ENCODE peak calls at places on chromosomes 5 and 9, in ten cellular contexts. T, C, F, W, Z, N, O, B, H and R are unnamed samples.

GRCh38 chr9:86676426-86676825 is 270.9 kb downstream of the GAS1 start:
- DNase-seq in T (no peak), C (no peak), F (no peak), W (no peak), Z (no peak), N (no peak), O (no peak), B (no peak), H (peak), R (no peak)

GRCh38 chr9:69745716-69746538 is 13.9 kb downstream of the PTAR1 start:
- DNase-seq in T (no peak), C (no peak), F (no peak), W (no peak), Z (peak), N (no peak), O (no peak), B (peak), H (peak), R (no peak)

GRCh38 chr5:141512390-141513020 is 23.6 kb downstream of the PCDHGC5 start:
- DNase-seq in T (peak), C (peak), F (peak), W (peak), Z (peak), N (peak), O (peak), B (peak), H (peak), R (peak)

GRCh38 chr5:72951850-72952468 is 3.9 kb upstream of the FCHO2 start:
- DNase-seq in T (no peak), C (no peak), F (peak), W (no peak), Z (peak), N (no peak), O (peak), B (peak), H (no peak), R (no peak)

GRCh38 chr5:55345327-55345726 is 37.5 kb downstream of the MTREX start:
- DNase-seq in T (no peak), C (no peak), F (no peak), W (no peak), Z (no peak), N (no peak), O (no peak), B (no peak), H (no peak), R (no peak)

GRCh38 chr9:134630393-134630790 is 11.2 kb upstream of the COL5A1 start:
- DNase-seq in T (no peak), C (peak), F (no peak), W (no peak), Z (no peak), N (no peak), O (no peak), B (no peak), H (no peak), R (no peak)

GRCh38 chr9:110049699-110050450 is 158.1 kb downstream of the C9orf152 start:
- DNase-seq in T (peak), C (peak), F (no peak), W (peak), Z (peak), N (no peak), O (peak), B (no peak), H (peak), R (no peak)

GRCh38 chr5:79934681-79935080 is 56.4 kb downstream of the MTX3 start:
- DNase-seq in T (no peak), C (no peak), F (no peak), W (no peak), Z (no peak), N (no peak), O (no peak), B (no peak), H (no peak), R (no peak)

GRCh38 chr5:179192185-179192890 is 132.2 kb downstream of the ZNF354C start:
- DNase-seq in T (no peak), C (no peak), F (no peak), W (no peak), Z (no peak), N (no peak), O (no peak), B (no peak), H (no peak), R (no peak)

GRCh38 chr9:112115955-112116354 is 59.1 kb downstream of the SUSD1 start:
- DNase-seq in T (no peak), C (no peak), F (no peak), W (no peak), Z (no peak), N (no peak), O (no peak), B (no peak), H (no peak), R (no peak)

GRCh38 chr5:152511531-152512132 is 106.6 kb upstream of the NMUR2 start:
- DNase-seq in T (no peak), C (no peak), F (no peak), W (no peak), Z (no peak), N (no peak), O (no peak), B (no peak), H (peak), R (no peak)

DNA sequence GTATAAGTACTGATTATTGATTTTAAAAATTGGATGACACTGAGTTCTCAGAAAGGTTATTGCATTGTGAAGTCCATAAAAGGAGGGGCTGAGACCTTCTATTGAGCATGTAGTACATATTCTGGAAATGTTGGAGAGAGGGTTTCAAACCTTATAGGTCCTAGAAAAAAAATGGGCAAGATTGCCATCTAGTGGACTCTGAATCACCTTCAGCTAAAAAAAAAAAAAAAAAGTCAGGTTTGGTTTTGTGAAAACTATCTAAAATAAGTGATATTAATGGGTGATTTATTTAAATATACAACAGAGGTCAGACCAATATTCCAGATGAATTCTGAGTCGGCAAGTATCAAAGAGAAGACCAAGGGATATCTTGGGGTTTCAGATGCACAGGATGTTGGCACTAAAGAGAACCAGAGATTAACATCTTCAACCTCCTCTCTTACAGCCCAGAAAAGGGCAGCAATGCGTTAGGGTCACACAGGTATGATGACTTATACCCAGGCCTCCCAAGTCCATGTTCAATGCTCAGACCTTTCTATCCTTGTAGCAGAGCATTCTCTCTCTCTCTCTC is 109.8 kb upstream of the NMUR2 start:
- DNase-seq in T (no peak), C (no peak), F (peak), W (no peak), Z (peak), N (no peak), O (no peak), B (peak), H (peak), R (no peak)
- TF ChIP-seq CTCF in T (peak), C (peak), F (peak), W (no peak), Z (peak), N (peak), O (no peak), B (peak), H (peak), R (no peak)

GRCh38 chr5:77946381-77947050 is 170.4 kb upstream of the TBCA start:
- DNase-seq in T (no peak), C (no peak), F (no peak), W (no peak), Z (no peak), N (no peak), O (no peak), B (no peak), H (no peak), R (no peak)
- TF ChIP-seq CTCF in T (no peak), C (no peak), F (no peak), W (no peak), Z (no peak), N (no peak), O (no peak), B (no peak), H (no peak), R (no peak)

DNA sequence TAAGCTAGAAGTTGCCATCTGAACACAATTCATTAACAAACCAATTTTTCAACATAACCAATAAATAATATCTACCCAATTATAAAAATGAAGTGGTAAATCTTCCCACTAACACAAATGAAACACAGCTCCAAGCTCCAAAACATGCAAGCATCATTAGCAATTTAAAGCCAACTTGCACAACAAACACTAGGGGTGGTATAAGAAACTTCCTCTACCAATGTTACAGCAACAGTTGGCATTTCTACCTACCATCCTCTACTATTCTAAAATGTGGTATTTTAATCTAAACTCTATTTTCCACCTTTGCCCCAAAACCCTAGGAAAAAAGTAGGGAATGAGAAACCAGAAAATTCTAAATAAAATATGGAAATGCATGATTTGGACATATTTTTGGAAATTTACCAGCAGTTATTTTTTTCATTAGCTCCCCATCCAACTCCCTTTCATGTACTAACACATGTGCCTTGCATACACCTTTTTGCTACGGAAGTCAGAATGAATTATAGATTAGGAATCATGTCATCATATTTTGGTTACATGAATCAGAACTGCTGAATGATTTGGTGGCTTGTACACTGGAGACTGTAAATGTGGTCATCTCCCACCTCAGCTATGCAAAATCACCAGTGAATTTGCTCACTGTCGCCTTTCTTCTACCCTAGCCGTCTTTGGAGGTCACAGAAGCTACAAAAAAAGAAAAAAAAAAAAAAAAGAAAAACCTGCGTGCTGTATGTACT is 4.1 kb downstream of the NR6A1 start:
- DNase-seq in T (no peak), C (no peak), F (no peak), W (no peak), Z (no peak), N (no peak), O (no peak), B (no peak), H (no peak), R (no peak)
- TF ChIP-seq CTCF in T (peak), C (peak), F (peak), W (no peak), Z (no peak), N (no peak), O (no peak), B (no peak), H (peak), R (no peak)

GRCh38 chr9:114437401-114437893 is 49.7 kb upstream of the AKNA start:
- DNase-seq in T (no peak), C (peak), F (no peak), W (no peak), Z (no peak), N (no peak), O (no peak), B (no peak), H (no peak), R (no peak)

GRCh38 chr9:114433086-114433485 is 45.3 kb upstream of the AKNA start:
- DNase-seq in T (no peak), C (peak), F (no peak), W (no peak), Z (no peak), N (no peak), O (no peak), B (no peak), H (no peak), R (no peak)

GRCh38 chr9:114433720-114434255 is 46.0 kb upstream of the AKNA start:
- DNase-seq in T (no peak), C (no peak), F (no peak), W (no peak), Z (no peak), N (no peak), O (no peak), B (no peak), H (no peak), R (no peak)

GRCh38 chr9:114432323-114433067 is 44.7 kb upstream of the AKNA start:
- DNase-seq in T (no peak), C (no peak), F (no peak), W (no peak), Z (no peak), N (no peak), O (no peak), B (no peak), H (no peak), R (no peak)

DNA sequence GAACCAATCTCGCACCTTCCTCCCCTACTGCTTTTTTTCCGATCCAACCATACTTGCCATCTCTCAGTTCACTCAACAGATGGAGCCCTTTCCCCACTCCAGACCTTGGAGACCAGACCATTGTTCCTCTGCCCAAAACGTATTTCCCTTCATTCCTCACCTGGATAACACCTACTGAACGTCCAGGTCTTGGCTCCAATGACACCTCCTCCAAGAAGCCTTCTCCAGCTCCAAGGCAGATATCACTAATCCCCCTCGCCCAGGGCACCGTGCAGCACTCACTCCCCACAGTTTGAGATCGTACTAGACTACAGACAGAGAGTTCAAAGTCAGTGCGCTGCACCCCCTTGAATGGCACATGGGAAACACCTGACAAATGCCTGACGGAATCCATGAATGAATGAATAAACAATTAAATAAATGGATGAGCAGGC is 47.1 kb upstream of the AKNA start:
- DNase-seq in T (no peak), C (peak), F (peak), W (no peak), Z (peak), N (no peak), O (no peak), B (peak), H (peak), R (no peak)
- TF ChIP-seq CTCF in T (peak), C (peak), F (peak), W (no peak), Z (peak), N (peak), O (peak), B (peak), H (peak), R (no peak)

GRCh38 chr9:137444106-137444790 is 3.1 kb upstream of the ENTPD8 start:
- DNase-seq in T (no peak), C (no peak), F (no peak), W (no peak), Z (no peak), N (no peak), O (no peak), B (no peak), H (no peak), R (no peak)

GRCh38 chr9:137439158-137439714 is 1.9 kb downstream of the ENTPD8 start:
- DNase-seq in T (no peak), C (no peak), F (no peak), W (no peak), Z (no peak), N (no peak), O (no peak), B (no peak), H (no peak), R (no peak)

GRCh38 chr9:137441935-137442321 is 771 bp upstream of the ENTPD8 start:
- DNase-seq in T (no peak), C (no peak), F (no peak), W (no peak), Z (no peak), N (no peak), O (no peak), B (no peak), H (no peak), R (no peak)

GRCh38 chr9:137438591-137439157 is 2.5 kb downstream of the ENTPD8 start:
- DNase-seq in T (no peak), C (no peak), F (no peak), W (no peak), Z (no peak), N (no peak), O (no peak), B (no peak), H (no peak), R (no peak)

GRCh38 chr9:137441289-137441934 is at the start of gene ENTPD8:
- DNase-seq in T (no peak), C (peak), F (no peak), W (peak), Z (no peak), N (no peak), O (peak), B (no peak), H (peak), R (no peak)
- TF ChIP-seq CTCF in T (no peak), C (no peak), F (no peak), W (no peak), Z (no peak), N (no peak), O (no peak), B (no peak), H (no peak), R (no peak)

GRCh38 chr5:171421331-171422262 is 2.1 kb downstream of the FGF18 start:
- DNase-seq in T (no peak), C (peak), F (no peak), W (peak), Z (no peak), N (no peak), O (no peak), B (no peak), H (no peak), R (no peak)

GRCh38 chr5:171418982-171419662 is at the start of gene FGF18:
- DNase-seq in T (peak), C (peak), F (peak), W (peak), Z (peak), N (peak), O (peak), B (peak), H (peak), R (no peak)

GRCh38 chr5:171422495-171422894 is 3.0 kb downstream of the FGF18 start:
- DNase-seq in T (no peak), C (no peak), F (no peak), W (peak), Z (no peak), N (no peak), O (no peak), B (no peak), H (no peak), R (no peak)

GRCh38 chr5:171419663-171420428 is 399 bp downstream of the FGF18 start:
- DNase-seq in T (peak), C (peak), F (no peak), W (peak), Z (no peak), N (no peak), O (peak), B (peak), H (peak), R (no peak)

DNA sequence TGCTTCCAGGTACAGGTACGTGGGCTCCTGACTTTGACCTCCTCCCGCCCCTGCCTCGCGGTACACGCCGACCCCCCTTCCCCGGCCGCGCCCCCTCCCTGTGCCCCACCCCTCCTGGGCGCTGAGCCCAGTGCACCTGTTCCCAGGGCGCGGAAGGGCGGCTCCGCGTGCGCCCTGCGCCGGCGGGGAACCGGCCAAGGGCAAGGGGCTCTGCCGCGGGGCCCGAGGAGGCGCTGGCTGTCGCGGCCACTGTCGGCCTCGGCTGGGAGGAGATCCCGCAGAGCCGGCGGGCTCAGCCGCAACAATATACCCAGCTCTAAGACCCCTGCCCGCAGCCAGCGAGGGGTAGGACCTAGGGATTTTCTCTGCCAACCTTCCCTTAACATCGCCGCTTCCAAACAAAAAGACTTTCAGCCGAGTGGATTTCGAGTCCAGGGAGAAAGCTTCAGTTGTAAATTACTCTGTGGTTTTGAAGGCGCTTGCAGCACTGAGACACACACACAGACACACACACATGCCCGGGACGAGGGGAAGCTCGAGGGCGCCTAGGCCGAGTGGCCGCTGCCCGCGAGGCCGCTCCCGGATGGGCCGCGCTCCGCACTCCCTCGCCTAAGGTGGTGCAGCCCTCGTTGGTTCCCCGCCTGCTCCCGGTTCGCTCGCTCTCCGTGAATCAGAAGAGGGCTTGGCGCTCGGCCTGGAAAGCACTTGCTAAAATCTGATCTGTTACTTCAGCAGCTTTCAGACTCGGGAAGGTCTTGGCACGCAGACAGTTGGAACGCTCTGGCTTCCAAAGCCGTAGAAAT is 1.2 kb downstream of the FGF18 start:
- DNase-seq in T (no peak), C (peak), F (no peak), W (peak), Z (peak), N (peak), O (peak), B (peak), H (peak), R (peak)
- TF ChIP-seq CTCF in T (no peak), C (no peak), F (no peak), W (no peak), Z (no peak), N (no peak), O (no peak), B (no peak), H (no peak), R (no peak)

GRCh38 chr9:33722359-33722675 is 73.0 kb upstream of the PRSS3 start:
- DNase-seq in T (no peak), C (no peak), F (no peak), W (no peak), Z (no peak), N (no peak), O (no peak), B (no peak), H (no peak), R (no peak)
- TF ChIP-seq CTCF in T (peak), C (no peak), F (no peak), W (no peak), Z (no peak), N (no peak), O (peak), B (no peak), H (no peak), R (no peak)